ENCODE peak calls at places on chromosomes 16 and 17, in ten cellular contexts. H is gastrocnemius medialis; P is NCI-H510A; G is EH; O is AG09319; A is T1000; M is T-cell; Q is A549; K is activated effector memory CD4-positive, alpha-beta T cell treated with Interleukin-2 at 50 U/mL for 16 hours; U is activated CD4-positive, alpha-beta T cell treated with anti-CD3 and anti-CD28 coated beads, Interleukin-2, amount 50 U/mL, for 48 hours. E is an unnamed sample.

GRCh38 chr17:75876190-75876937 is 2.0 kb downstream of the TRIM47 start:
- DNase-seq in P (peak), A (no peak), O (no peak), G (no peak), M (peak), Q (peak), U (peak), H (no peak), K (peak), E (peak)

GRCh38 chr16:2022723-2023097 is 3.1 kb downstream of the NPW start:
- DNase-seq in K (no peak), O (no peak), P (no peak), G (peak), A (peak), H (no peak), U (peak), Q (peak), M (no peak), E (no peak)

GRCh38 chr16:56255904-56256303 is 64.6 kb downstream of the GNAO1 start:
- DNase-seq in Q (no peak), U (no peak), A (no peak), M (no peak), O (no peak), G (no peak), H (no peak), K (no peak), P (no peak), E (no peak)

GRCh38 chr17:57990037-57990436 is 2.0 kb upstream of the VEZF1 start:
- DNase-seq in Q (no peak), A (no peak), M (no peak), U (no peak), H (no peak), K (no peak), P (no peak), O (no peak), G (no peak), E (no peak)

GRCh38 chr17:38609280-38610031 is 3.7 kb upstream of the SRCIN1 start:
- DNase-seq in H (no peak), M (no peak), Q (no peak), A (no peak), O (no peak), P (no peak), U (no peak), G (no peak), K (no peak), E (no peak)

GRCh38 chr17:21005367-21005766 is 37.4 kb downstream of the USP22 start:
- DNase-seq in G (no peak), Q (no peak), U (no peak), M (no peak), O (no peak), K (no peak), H (no peak), A (no peak), P (no peak), E (no peak)

GRCh38 chr17:28725166-28725659 is 820 bp downstream of the TLCD1 start:
- DNase-seq in H (no peak), K (no peak), O (no peak), G (peak), U (peak), Q (peak), M (no peak), A (no peak), P (no peak), E (no peak)

GRCh38 chr16:66295191-66295590 is 71.3 kb upstream of the CDH5 start:
- DNase-seq in M (no peak), H (no peak), A (no peak), U (no peak), K (no peak), P (no peak), Q (no peak), G (no peak), O (no peak), E (no peak)

GRCh38 chr17:77857306-77857555 is 101.3 kb upstream of the TNRC6C start:
- DNase-seq in O (no peak), G (no peak), A (no peak), K (no peak), Q (no peak), M (no peak), H (no peak), P (no peak), U (no peak), E (no peak)

GRCh38 chr17:43906951-43907424 is 348 bp downstream of the MPP2 start:
- DNase-seq in O (no peak), A (no peak), H (no peak), M (peak), Q (no peak), G (no peak), P (no peak), K (no peak), U (no peak), E (no peak)

GRCh38 chr17:80780381-80781187 is 211.1 kb upstream of the CHMP6 start:
- DNase-seq in Q (no peak), H (no peak), O (no peak), P (no peak), U (peak), M (no peak), K (no peak), G (no peak), A (no peak), E (no peak)

GRCh38 chr16:27539636-27540035 is 10.1 kb downstream of the GTF3C1 start:
- DNase-seq in K (no peak), U (no peak), H (no peak), O (no peak), M (no peak), P (no peak), G (no peak), A (no peak), Q (no peak), E (no peak)

GRCh38 chr16:84068783-84069464 is 26.3 kb upstream of the SLC38A8 start:
- DNase-seq in G (no peak), Q (no peak), P (no peak), O (no peak), H (no peak), A (no peak), M (no peak), K (no peak), U (no peak), E (no peak)

GRCh38 chr17:3964203-3965122 is at the start of gene ATP2A3:
- DNase-seq in A (no peak), Q (no peak), U (peak), G (peak), O (no peak), M (peak), H (no peak), K (peak), P (no peak), E (peak)

GRCh38 chr16:70460737-70461261 is 6.4 kb downstream of the FCSK start:
- DNase-seq in O (no peak), A (no peak), H (no peak), G (peak), M (no peak), P (no peak), U (no peak), Q (no peak), K (no peak), E (no peak)

GRCh38 chr17:79183221-79184158 is 108.9 kb downstream of the ENGASE start:
- DNase-seq in Q (peak), A (no peak), P (no peak), K (no peak), M (no peak), U (peak), O (no peak), G (no peak), H (no peak), E (peak)

GRCh38 chr17:1625507-1626080 is 3.0 kb downstream of the SLC43A2 start:
- DNase-seq in Q (no peak), P (no peak), M (no peak), U (no peak), G (no peak), H (no peak), A (no peak), O (no peak), K (no peak), E (no peak)

E was measured in DMS79.